ENCODE peak calls at places on chromosomes 4 and X, in four cellular contexts. P is LNCaP clone FGC, G is NCI-H1694, B is neural crest cell. U is an unnamed sample.
A peak's percentile ranks its signal among the peaks of the same experiment; 100 is the strongest.

GRCh38 chrX:23901065-23901464 is 6.7 kb downstream of the APOO start:
- DNase-seq in P (no peak), G (no peak), B (no peak), U (no peak)

GRCh38 chr4:124111922-124112321 is 600.6 kb downstream of the ANKRD50 start:
- DNase-seq in P (peak; percentile 54), G (no peak), B (peak; percentile 16), U (no peak)

GRCh38 chr4:40769266-40769665 is 19.5 kb downstream of the NSUN7 start:
- DNase-seq in P (peak; percentile 19), G (no peak), B (no peak), U (no peak)

GRCh38 chrX:54288277-54288676 is 69.6 kb downstream of the WNK3 start:
- DNase-seq in P (no peak), G (no peak), B (no peak), U (no peak)

GRCh38 chrX:32774966-32775365 is 436.4 kb downstream of the DMD start:
- DNase-seq in P (no peak), G (no peak), B (no peak), U (no peak)

GRCh38 chr4:76363556-76364290 is 57.2 kb downstream of the STBD1 start:
- DNase-seq in P (no peak), G (no peak), B (no peak), U (no peak)

GRCh38 chr4:38948551-38948950 is 80.9 kb downstream of the FAM114A1 start:
- DNase-seq in P (no peak), G (peak; percentile 9), B (no peak), U (no peak)

GRCh38 chr4:171308661-171309060 is 504.5 kb upstream of the GALNTL6 start:
- DNase-seq in P (peak; percentile 63), G (no peak), B (no peak), U (no peak)

GRCh38 chrX:108163333-108164082 is 71.9 kb downstream of the ATG4A start:
- DNase-seq in P (no peak), G (no peak), B (no peak), U (no peak)

GRCh38 chrX:47540754-47541538 is 20.1 kb upstream of the ARAF start:
- DNase-seq in P (peak; percentile 80), G (peak; percentile 17), B (peak; percentile 33), U (peak; percentile 46)

GRCh38 chr4:6206771-6207290 is 6.5 kb upstream of the JAKMIP1 start:
- DNase-seq in P (no peak), G (no peak), B (no peak), U (no peak)

GRCh38 chr4:7415927-7416686 is 18.6 kb downstream of the PSAPL1 start:
- DNase-seq in P (no peak), G (no peak), B (no peak), U (no peak)

GRCh38 chr4:88240297-88240714 is 44.1 kb downstream of the PPM1K start:
- DNase-seq in P (no peak), G (no peak), B (no peak), U (no peak)

GRCh38 chr4:4758708-4759107 is 100.8 kb upstream of the MSX1 start:
- DNase-seq in P (no peak), G (no peak), B (no peak), U (no peak)

GRCh38 chrX:29858714-29859113 is 356.6 kb upstream of the MAGEB2 start:
- DNase-seq in P (no peak), G (no peak), B (no peak), U (no peak)

GRCh38 chr4:68865178-68865638 is 49.4 kb downstream of the UGT2B10 start:
- DNase-seq in P (peak; percentile 95), G (no peak), B (no peak), U (no peak)

GRCh38 chrX:6299724-6300123 is 71.1 kb upstream of the NLGN4X start:
- DNase-seq in P (no peak), G (no peak), B (no peak), U (no peak)

GRCh38 chr4:92387459-92388069 is 83.8 kb downstream of the GRID2 start:
- DNase-seq in P (peak; percentile 33), G (peak; percentile 33), B (peak; percentile 8), U (no peak)

GRCh38 chr4:2365054-2365912 is 53.2 kb downstream of the ZFYVE28 start:
- DNase-seq in P (no peak), G (no peak), B (no peak), U (no peak)

GRCh38 chr4:36824682-36825081 is 419.9 kb upstream of the NWD2 start:
- DNase-seq in P (peak; percentile 13), G (no peak), B (no peak), U (no peak)

GRCh38 chrX:132957211-132958085 is 981 bp downstream of the HS6ST2 start:
- DNase-seq in P (no peak), G (peak; percentile 19), B (peak; percentile 56), U (peak; percentile 65)

GRCh38 chr4:138958519-138958918 is 57.1 kb upstream of the NOCT start:
- DNase-seq in P (no peak), G (no peak), B (no peak), U (no peak)

GRCh38 chr4:4433941-4434340 is 47.0 kb downstream of the NSG1 start:
- DNase-seq in P (no peak), G (no peak), B (no peak), U (no peak)

GRCh38 chr4:182307746-182308145 is 64.5 kb downstream of the TENM3 start:
- DNase-seq in P (no peak), G (no peak), B (no peak), U (no peak)

GRCh38 chr4:87375719-87376291 is 15.2 kb downstream of the HSD17B11 start:
- DNase-seq in P (peak; percentile 78), G (peak; percentile 18), B (no peak), U (no peak)

GRCh38 chrX:47523713-47524166 is 37.3 kb upstream of the ARAF start:
- DNase-seq in P (no peak), G (no peak), B (peak; percentile 2), U (peak; percentile 11)

GRCh38 chr4:93764647-93765246 is 63.8 kb upstream of the ATOH1 start:
- DNase-seq in P (peak; percentile 11), G (peak; percentile 59), B (peak; percentile 29), U (no peak)

GRCh38 chr4:83108101-83108861 is 6.2 kb downstream of the PLAC8 start:
- DNase-seq in P (no peak), G (no peak), B (no peak), U (no peak)

GRCh38 chr4:38124961-38125360 is 164.8 kb downstream of the PTTG2 start:
- DNase-seq in P (no peak), G (no peak), B (no peak), U (no peak)